ENCODE peak calls at places on chromosomes 16 and 17, in four cellular contexts. Q is G401; X is colonic mucosa; N is stimulated activated CD4-positive, alpha-beta T cell treated with anti-CD3 and anti-CD28 coated beads, Interleukin-2, amount 100 ng/mL, for 48 hours. R is an unnamed sample.

GRCh38 chr16:84785843-84786538 is 33.8 kb upstream of the CRISPLD2 start:
- DNase-seq in Q (peak; percentile 45), X (peak; percentile 65), N (no peak), R (no peak)

GRCh38 chr17:82366749-82367148 is 4.8 kb upstream of the UTS2R start:
- DNase-seq in Q (no peak), X (peak; percentile 55), N (no peak), R (no peak)

GRCh38 chr16:85546585-85547447 is 66.3 kb upstream of the GSE1 start:
- DNase-seq in Q (no peak), X (no peak), N (no peak), R (no peak)

GRCh38 chr16:8377864-8378263 is 212.4 kb downstream of the TMEM114 start:
- DNase-seq in Q (no peak), X (no peak), N (no peak), R (no peak)

GRCh38 chr17:14116263-14117024 is 47.1 kb downstream of the COX10 start:
- DNase-seq in Q (no peak), X (no peak), N (no peak), R (no peak)

GRCh38 chr16:83403751-83404150 is 404.0 kb upstream of the HSBP1 start:
- DNase-seq in Q (no peak), X (no peak), N (no peak), R (no peak)

GRCh38 chr16:57834936-57835335 is 32.6 kb upstream of the KIFC3 start:
- DNase-seq in Q (no peak), X (no peak), N (no peak), R (no peak)

GRCh38 chr16:48556913-48557351 is 53.0 kb downstream of the N4BP1 start:
- DNase-seq in Q (no peak), X (no peak), N (no peak), R (no peak)

GRCh38 chr16:59021751-59022150 is 287.6 kb upstream of the GOT2 start:
- DNase-seq in Q (no peak), X (no peak), N (no peak), R (no peak)

GRCh38 chr17:73170324-73170723 is 5.5 kb downstream of the SSTR2 start:
- DNase-seq in Q (no peak), X (no peak), N (no peak), R (no peak)

GRCh38 chr17:37702605-37703004 is 42.3 kb downstream of the HNF1B start:
- DNase-seq in Q (no peak), X (peak; percentile 59), N (no peak), R (no peak)

GRCh38 chr16:53061701-53062159 is 6.9 kb downstream of the CHD9 start:
- DNase-seq in Q (no peak), X (peak; percentile 85), N (no peak), R (no peak)

GRCh38 chr16:19899605-19899955 is 14.9 kb upstream of the GPRC5B start:
- DNase-seq in Q (no peak), X (no peak), N (no peak), R (no peak)

GRCh38 chr17:79618383-79619067 is 7.7 kb upstream of the RBFOX3 start:
- DNase-seq in Q (no peak), X (no peak), N (no peak), R (no peak)

GRCh38 chr17:1110844-1111598 is 68.8 kb downstream of the ABR start:
- DNase-seq in Q (peak; percentile 18), X (peak; percentile 83), N (no peak), R (peak; percentile 72)